ENCODE peak calls at places on chromosomes 7 and 10, in five cellular contexts. Z is suprapubic skin, D is ascending aorta, F is heart right ventricle, A is cardiac muscle cell. C is an unnamed sample.
A peak's percentile ranks its signal among the peaks of the same experiment; 100 is the strongest.

GRCh38 chr7:557556-557877 is 37.9 kb upstream of the PDGFA start:
- DNase-seq in Z (no peak), D (peak; percentile 46), A (peak; percentile 28), F (no peak), C (no peak)

GRCh38 chr7:21251166-21251806 is 176.6 kb upstream of the SP4 start:
- DNase-seq in F (no peak), D (no peak), A (no peak), Z (no peak), C (peak; percentile 73)

GRCh38 chr7:44216019-44216418 is 15.2 kb downstream of the YKT6 start:
- DNase-seq in Z (no peak), D (no peak), F (peak; percentile 7), A (no peak), C (no peak)

GRCh38 chr7:34057956-34058355 is 152.6 kb downstream of the BMPER start:
- DNase-seq in D (no peak), Z (no peak), A (no peak), F (no peak), C (no peak)

GRCh38 chr7:98168904-98169621 is 42.2 kb upstream of the BHLHA15 start:
- DNase-seq in Z (no peak), D (no peak), F (no peak), A (no peak), C (no peak)

GRCh38 chr7:135678612-135679575 is 16.6 kb downstream of the STMP1 start:
- DNase-seq in F (peak; percentile 34), D (peak; percentile 30), A (peak; percentile 58), Z (no peak), C (no peak)

GRCh38 chr10:60105195-60105812 is 198.9 kb upstream of the CCDC6 start:
- DNase-seq in Z (no peak), D (no peak), A (no peak), F (no peak), C (no peak)

GRCh38 chr7:107077699-107078516 is 33.4 kb downstream of the PRKAR2B start:
- DNase-seq in F (no peak), Z (no peak), A (no peak), D (no peak), C (no peak)

GRCh38 chr7:142412551-142413193 is 154.8 kb upstream of the PRSS58 start:
- DNase-seq in Z (no peak), D (no peak), A (peak; percentile 64), F (no peak), C (peak; percentile 52)

GRCh38 chr7:142405122-142405765 is 147.4 kb upstream of the PRSS58 start:
- DNase-seq in Z (no peak), D (no peak), F (no peak), A (peak; percentile 9), C (no peak)

GRCh38 chr7:142409471-142409870 is 151.6 kb upstream of the PRSS58 start:
- DNase-seq in F (no peak), A (no peak), Z (no peak), D (no peak), C (no peak)

GRCh38 chr7:142408794-142409193 is 150.9 kb upstream of the PRSS58 start:
- DNase-seq in D (no peak), Z (no peak), F (no peak), A (no peak), C (no peak)

GRCh38 chr7:142407939-142408573 is 150.2 kb upstream of the PRSS58 start:
- DNase-seq in A (peak; percentile 27), F (no peak), D (no peak), Z (no peak), C (no peak)
- H3K4me3 ChIP-seq in A (no peak overlapping the region), F (peak overlapping the region; percentile 5), D (no peak overlapping the region), Z (no peak overlapping the region), C (no peak overlapping the region)

GRCh38 chr10:74033724-74034123 is 35.8 kb downstream of the VCL start:
- DNase-seq in Z (no peak), F (no peak), D (no peak), A (no peak), C (no peak)

GRCh38 chr10:74034301-74034700 is 36.4 kb downstream of the VCL start:
- DNase-seq in F (no peak), Z (no peak), A (no peak), D (no peak), C (no peak)

GRCh38 chr10:74035324-74035723 is 37.4 kb downstream of the VCL start:
- DNase-seq in F (no peak), Z (no peak), A (peak; percentile 33), D (no peak), C (no peak)

GRCh38 chr10:74039561-74040145 is 41.7 kb downstream of the VCL start:
- DNase-seq in F (no peak), A (peak; percentile 87), Z (no peak), D (no peak), C (no peak)

GRCh38 chr10:74036474-74036873 is 38.6 kb downstream of the VCL start:
- DNase-seq in A (no peak), D (no peak), F (no peak), Z (no peak), C (no peak)
- H3K4me1 ChIP-seq in A (peaks cover 22% of the 10 kb centered on the region), D (peaks cover 48% of the 10 kb centered on the region), F (peaks cover 78% of the 10 kb centered on the region), Z (peaks cover 28% of the 10 kb centered on the region), C (no peaks in the 10 kb centered on the region)

DNA sequence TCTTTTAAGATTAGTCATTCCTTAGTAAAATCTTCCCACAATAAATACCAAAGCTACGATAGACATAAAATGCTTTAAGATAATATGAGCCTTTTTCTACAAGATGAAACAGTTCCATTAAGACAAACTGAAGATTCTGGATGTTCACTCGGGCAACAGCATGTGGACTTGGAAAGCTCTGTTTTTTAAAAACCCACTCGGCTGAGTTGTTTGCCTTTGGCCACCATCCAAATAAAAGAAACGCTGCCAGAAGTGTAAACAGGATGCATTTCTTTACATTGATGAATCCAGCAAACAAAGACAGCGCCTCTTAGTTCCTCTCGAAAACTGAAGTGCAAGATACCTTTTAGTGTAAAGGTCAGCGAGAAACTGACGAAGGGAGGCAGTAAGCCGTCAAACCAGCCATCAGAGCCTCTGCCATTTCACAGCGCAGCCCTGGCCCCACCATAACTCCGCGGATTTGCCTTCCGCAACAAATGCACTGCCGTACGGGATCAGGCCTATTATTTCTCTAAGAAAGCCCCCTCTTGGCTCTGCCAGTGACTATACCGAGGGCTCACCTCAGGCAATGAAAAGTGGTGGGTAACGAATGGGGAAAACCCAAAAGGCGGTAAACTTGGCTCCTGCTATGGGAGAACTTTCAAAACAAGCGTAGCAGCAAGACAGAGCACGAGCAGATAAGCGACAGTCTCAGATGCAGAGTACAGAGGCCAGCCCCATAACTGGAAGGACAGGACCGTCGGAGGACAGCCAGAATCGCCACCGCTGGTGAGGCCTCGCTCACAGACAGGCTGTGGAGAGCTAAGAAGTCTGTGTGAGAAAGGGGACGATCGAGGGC is 41.4 kb downstream of the GNA12 start:
- DNase-seq in A (peak; percentile 62), F (peak; percentile 56), Z (no peak), D (no peak), C (no peak)
- H3K4me3 ChIP-seq in A (no peak overlapping the region), F (no peak overlapping the region), Z (peak overlapping the region; percentile 21), D (peak overlapping the region; percentile 2), C (no peak overlapping the region)

GRCh38 chr10:79160191-79160590 is 91.4 kb downstream of the ZMIZ1 start:
- DNase-seq in A (no peak), D (no peak), F (no peak), Z (no peak), C (no peak)
- H3K4me1 ChIP-seq in A (peaks cover 57% of the 10 kb centered on the region), D (peaks cover 72% of the 10 kb centered on the region), F (peaks cover 100% of the 10 kb centered on the region), Z (peaks cover 78% of the 10 kb centered on the region), C (no peaks in the 10 kb centered on the region)

GRCh38 chr7:12716134-12716667 is 28.8 kb downstream of the ARL4A start:
- DNase-seq in A (peak; percentile 27), F (no peak), D (no peak), Z (no peak), C (no peak)
- H3K4me3 ChIP-seq in A (no peak overlapping the region), F (no peak overlapping the region), D (no peak overlapping the region), Z (no peak overlapping the region), C (no peak overlapping the region)

DNA sequence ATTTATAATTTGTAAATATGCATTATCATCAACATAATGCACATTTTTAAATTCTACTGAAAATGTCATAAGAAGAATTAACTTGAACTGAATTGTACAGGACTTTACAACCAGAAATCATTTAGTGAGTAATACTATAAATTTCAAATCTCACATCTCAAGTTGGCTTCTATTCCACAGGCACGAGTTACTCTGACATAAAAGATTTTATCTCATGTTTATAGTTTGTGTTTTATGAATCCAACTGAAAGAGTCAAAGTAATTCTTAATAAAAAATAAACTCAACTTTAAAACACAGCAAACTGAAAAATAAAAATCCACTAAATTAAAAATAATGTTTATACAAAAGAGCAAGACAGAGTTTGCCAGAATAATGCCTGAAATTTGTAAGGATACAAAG is 129.2 kb downstream of the CD36 start:
- DNase-seq in A (no peak), F (no peak), D (no peak), Z (no peak), C (no peak)
- H3K4me1 ChIP-seq in A (peaks cover 19% of the 10 kb centered on the region), F (peaks cover 7% of the 10 kb centered on the region), D (no peaks in the 10 kb centered on the region), Z (peaks cover 16% of the 10 kb centered on the region), C (no peaks in the 10 kb centered on the region)

GRCh38 chr10:101285093-101285463 is 55.8 kb upstream of the LBX1 start:
- DNase-seq in F (no peak), A (no peak), D (no peak), Z (no peak), C (no peak)
- H3K4me3 ChIP-seq in F (no peak overlapping the region), A (no peak overlapping the region), D (no peak overlapping the region), Z (no peak overlapping the region), C (no peak overlapping the region)